ENCODE peak calls at places on chromosomes 7 and 10, in eight cellular contexts. R is M059J; N is nucleus accumbens; M is stimulated activated CD4-positive, alpha-beta T cell treated with anti-CD3 and anti-CD28 coated beads, Interleukin-4, amount 100 ng/mL, for 1 hour; Z is lung microvascular endothelial cell; W is left lung; B is AG08396; C is hippocampal formation. I is an unnamed sample.

GRCh38 chr7:30206466-30206865 is 71.7 kb downstream of the MTURN start:
- DNase-seq in N (no peak), B (peak; percentile 16), W (no peak), Z (no peak), C (peak; percentile 12), R (peak; percentile 89), M (no peak), I (peak; percentile 90)

GRCh38 chr10:93269281-93269680 is 195.6 kb downstream of the CYP26A1 start:
- DNase-seq in C (no peak), B (no peak), Z (no peak), R (no peak), N (no peak), M (no peak), W (no peak), I (no peak)

GRCh38 chr7:134685250-134685649 is 38.6 kb downstream of the BPGM start:
- DNase-seq in B (no peak), C (no peak), Z (peak; percentile 34), M (no peak), W (no peak), R (peak; percentile 67), N (no peak), I (no peak)

GRCh38 chr10:51000164-51000563 is 74.1 kb upstream of the PRKG1 start:
- DNase-seq in B (no peak), Z (no peak), N (no peak), M (no peak), C (no peak), R (peak; percentile 37), W (no peak), I (no peak)

GRCh38 chr7:112157072-112157471 is 49.1 kb downstream of the DOCK4 start:
- DNase-seq in M (no peak), W (no peak), R (peak; percentile 99), N (no peak), B (peak; percentile 24), C (no peak), Z (no peak), I (peak; percentile 89)

GRCh38 chr10:11805792-11806191 is 17.4 kb upstream of the PROSER2 start:
- DNase-seq in C (no peak), Z (no peak), W (no peak), M (no peak), N (no peak), R (no peak), B (no peak), I (no peak)

GRCh38 chr7:38020134-38020533 is 99.7 kb downstream of the EPDR1 start:
- DNase-seq in W (no peak), R (peak; percentile 89), C (no peak), Z (no peak), N (no peak), B (peak; percentile 32), M (no peak), I (no peak)

GRCh38 chr7:75984130-75985008 is 10.0 kb downstream of the TMEM120A start:
- DNase-seq in W (no peak), B (no peak), N (no peak), M (no peak), Z (no peak), C (no peak), R (no peak), I (no peak)

GRCh38 chr10:103592186-103593021 is 98.9 kb downstream of the NEURL1 start:
- DNase-seq in Z (peak; percentile 54), W (no peak), R (peak; percentile 43), N (no peak), C (no peak), M (peak; percentile 44), B (peak; percentile 81), I (peak; percentile 54)

GRCh38 chr7:139294241-139294640 is 46.9 kb upstream of the FMC1 start:
- DNase-seq in C (no peak), M (no peak), N (no peak), Z (no peak), B (no peak), W (no peak), R (no peak), I (no peak)

GRCh38 chr7:122082160-122082559 is 61.9 kb downstream of the AASS start:
- DNase-seq in W (no peak), B (no peak), R (no peak), Z (no peak), N (no peak), C (no peak), M (no peak), I (no peak)

GRCh38 chr10:125562737-125563136 is 120.2 kb downstream of the TEX36 start:
- DNase-seq in M (no peak), B (no peak), Z (no peak), W (no peak), C (no peak), N (no peak), R (no peak), I (no peak)

GRCh38 chr7:47480576-47481538 is 101.1 kb downstream of the TNS3 start:
- DNase-seq in W (peak; percentile 24), C (no peak), R (no peak), M (no peak), B (no peak), Z (no peak), N (no peak), I (no peak)

GRCh38 chr10:6163364-6164270 is 39.1 kb upstream of the PFKFB3 start:
- DNase-seq in R (peak; percentile 65), Z (peak; percentile 94), M (peak; percentile 94), B (peak; percentile 95), W (peak; percentile 89), C (peak; percentile 80), N (peak; percentile 77), I (peak; percentile 92)

GRCh38 chr10:93357680-93358079 is 124.5 kb downstream of the MYOF start:
- DNase-seq in B (no peak), R (peak; percentile 23), N (no peak), Z (peak; percentile 58), C (peak; percentile 4), W (no peak), M (no peak), I (peak; percentile 63)

GRCh38 chr10:116113721-116114501 is 159.1 kb downstream of the GFRA1 start:
- DNase-seq in C (no peak), N (peak; percentile 37), Z (no peak), W (no peak), B (peak; percentile 34), R (peak; percentile 90), M (no peak), I (no peak)

GRCh38 chr10:3167611-3168330 is 4.8 kb downstream of the PITRM1 start:
- DNase-seq in Z (no peak), M (no peak), C (no peak), W (no peak), B (no peak), R (no peak), N (no peak), I (no peak)

GRCh38 chr10:62916157-62916603 is 100.0 kb upstream of the EGR2 start:
- DNase-seq in B (peak; percentile 51), M (no peak), Z (no peak), W (no peak), C (no peak), R (peak; percentile 7), N (no peak), I (no peak)

GRCh38 chr7:50824882-50825281 is 42.2 kb upstream of the GRB10 start:
- DNase-seq in M (no peak), Z (no peak), B (no peak), W (no peak), N (no peak), R (no peak), C (no peak), I (no peak)

GRCh38 chr10:132660385-132660784 is 122.8 kb downstream of the INPP5A start:
- DNase-seq in C (no peak), N (no peak), R (no peak), W (no peak), Z (no peak), M (no peak), B (no peak), I (no peak)

GRCh38 chr10:72065439-72066025 is 22.8 kb downstream of the SPOCK2 start:
- DNase-seq in C (no peak), Z (peak; percentile 47), B (no peak), N (no peak), M (no peak), R (no peak), W (no peak), I (no peak)

GRCh38 chr10:62650411-62650810 is 154.1 kb upstream of the ADO start:
- DNase-seq in C (no peak), B (no peak), W (no peak), Z (no peak), M (no peak), N (no peak), R (peak; percentile 38), I (no peak)

GRCh38 chr7:91034459-91035368 is 229.5 kb upstream of the FZD1 start:
- DNase-seq in Z (peak; percentile 49), C (peak; percentile 22), N (peak; percentile 41), M (no peak), R (peak; percentile 36), B (peak; percentile 52), W (no peak), I (peak; percentile 91)

GRCh38 chr7:22854158-22855048 is 31.8 kb upstream of the TOMM7 start:
- DNase-seq in Z (peak; percentile 76), N (peak; percentile 14), M (peak; percentile 84), B (peak; percentile 92), W (peak; percentile 92), C (no peak), R (peak; percentile 79), I (peak; percentile 96)

GRCh38 chr7:129495987-129496386 is 6.3 kb upstream of the SMKR1 start:
- DNase-seq in M (no peak), B (no peak), Z (no peak), R (no peak), W (no peak), N (no peak), C (no peak), I (no peak)

GRCh38 chr7:94393251-94393758 is 1.4 kb upstream of the COL1A2 start:
- DNase-seq in M (no peak), W (no peak), R (no peak), Z (no peak), N (no peak), B (no peak), C (no peak), I (no peak)